ENCODE peak calls at places on chromosomes 5 and 9, in five cellular contexts. K is activated CD8-positive, alpha-beta memory T cell treated with anti-CD3 and anti-CD28 coated beads for 1 hour; A is AG10803; O is MV-4-11; U is Calu3. L is an unnamed sample.
A peak's percentile ranks its signal among the peaks of the same experiment; 100 is the strongest.

GRCh38 chr5:128553747-128554146 is 15.7 kb upstream of the FBN2 start:
- DNase-seq in K (no peak), A (no peak), O (no peak), U (no peak), L (no peak)

GRCh38 chr5:179142434-179143198 is 82.4 kb downstream of the ZNF354C start:
- DNase-seq in U (no peak), O (no peak), A (peak; percentile 69), K (no peak), L (no peak)

GRCh38 chr9:121699271-121700164 is 48.1 kb downstream of the DAB2IP start:
- DNase-seq in U (peak; percentile 45), K (peak; percentile 36), O (peak; percentile 35), A (peak; percentile 59), L (peak; percentile 36)

GRCh38 chr5:78405820-78406750 is 45.7 kb downstream of the SCAMP1 start:
- DNase-seq in A (peak; percentile 53), K (no peak), U (no peak), O (no peak), L (no peak)

GRCh38 chr5:158273035-158273434 is 414.1 kb upstream of the CLINT1 start:
- DNase-seq in A (no peak), U (no peak), K (no peak), O (no peak), L (no peak)

GRCh38 chr9:19156805-19157204 is 29.5 kb upstream of the PLIN2 start:
- DNase-seq in K (no peak), O (no peak), A (peak; percentile 53), U (no peak), L (no peak)

GRCh38 chr9:6712041-6712440 is 45.7 kb upstream of the KDM4C start:
- DNase-seq in A (no peak), K (no peak), O (no peak), U (no peak), L (peak; percentile 21)

GRCh38 chr5:1946122-1946677 is 63.5 kb upstream of the IRX4 start:
- DNase-seq in O (no peak), K (no peak), A (no peak), U (no peak), L (no peak)

GRCh38 chr9:134606951-134607733 is 34.5 kb upstream of the COL5A1 start:
- DNase-seq in O (peak; percentile 16), U (no peak), A (no peak), K (no peak), L (no peak)

GRCh38 chr9:107644774-107645463 is 155.3 kb upstream of the KLF4 start:
- DNase-seq in A (peak; percentile 34), U (no peak), O (peak; percentile 52), K (no peak), L (no peak)

GRCh38 chr5:102600964-102601363 is 102.2 kb upstream of the SLCO6A1 start:
- DNase-seq in A (peak; percentile 20), K (no peak), O (no peak), U (no peak), L (no peak)

GRCh38 chr9:131302244-131303075 is 12.9 kb downstream of the PLPP7 start:
- DNase-seq in A (no peak), K (no peak), U (no peak), O (peak; percentile 20), L (no peak)

GRCh38 chr9:110224583-110224982 is 16.6 kb upstream of the C9orf152 start:
- DNase-seq in U (no peak), O (no peak), A (no peak), K (no peak), L (no peak)

GRCh38 chr5:40288791-40289475 is 390.8 kb upstream of the PTGER4 start:
- DNase-seq in K (no peak), O (no peak), U (no peak), A (no peak), L (peak; percentile 8)

GRCh38 chr5:154968953-154969352 is 28.1 kb downstream of the MRPL22 start:
- DNase-seq in O (no peak), A (no peak), K (no peak), U (no peak), L (no peak)

GRCh38 chr9:132663120-132663519 is 6.7 kb downstream of the DDX31 start:
- DNase-seq in A (no peak), U (no peak), K (no peak), O (no peak), L (no peak)

GRCh38 chr9:86674475-86674874 is 272.8 kb downstream of the GAS1 start:
- DNase-seq in O (no peak), A (peak; percentile 38), K (no peak), U (no peak), L (no peak)

GRCh38 chr5:95471922-95472321 is 80.8 kb downstream of the FAM81B start:
- DNase-seq in O (no peak), K (no peak), U (no peak), A (peak; percentile 59), L (no peak)

GRCh38 chr9:93597871-93598646 is 21.7 kb downstream of the PHF2 start:
- DNase-seq in A (no peak), U (no peak), O (no peak), K (no peak), L (no peak)

GRCh38 chr9:93940951-93941350 is 14.2 kb downstream of the BARX1 start:
- DNase-seq in K (no peak), U (no peak), O (no peak), A (no peak), L (no peak)

GRCh38 chr9:107548298-107549142 is 59.0 kb upstream of the KLF4 start:
- DNase-seq in O (peak; percentile 90), K (no peak), U (peak; percentile 34), A (peak; percentile 95), L (no peak)

GRCh38 chr5:174418809-174419522 is 305.4 kb upstream of the MSX2 start:
- DNase-seq in K (no peak), A (no peak), U (peak; percentile 21), O (no peak), L (peak; percentile 75)

GRCh38 chr9:112433715-112434392 is 52.8 kb upstream of the KIAA1958 start:
- DNase-seq in O (no peak), U (no peak), A (no peak), K (no peak), L (no peak)

GRCh38 chr9:138053996-138054752 is 176.6 kb downstream of the CACNA1B start:
- DNase-seq in K (no peak), A (no peak), O (peak; percentile 34), U (no peak), L (no peak)

GRCh38 chr9:35658144-35658893 is at the start of gene CCDC107:
- DNase-seq in U (peak; percentile 80), A (peak; percentile 75), K (peak; percentile 76), O (peak; percentile 83), L (peak; percentile 83)

GRCh38 chr5:81450940-81451339 is 57.0 kb upstream of the ACOT12 start:
- DNase-seq in O (no peak), U (no peak), A (peak; percentile 52), K (no peak), L (no peak)

GRCh38 chr9:128987800-128988199 is 40.3 kb downstream of the NUP188 start:
- DNase-seq in A (peak; percentile 91), O (no peak), U (no peak), K (no peak), L (no peak)

GRCh38 chr5:1642621-1643061 is 118.9 kb upstream of the LPCAT1 start:
- DNase-seq in U (no peak), O (no peak), K (no peak), A (no peak), L (no peak)

GRCh38 chr9:110330484-110331115 is 7.1 kb downstream of the TXNDC8 start:
- DNase-seq in U (no peak), K (no peak), A (peak; percentile 72), O (peak; percentile 74), L (no peak)

GRCh38 chr5:112339761-112340160 is 79.3 kb downstream of the EPB41L4A start:
- DNase-seq in U (no peak), A (no peak), O (no peak), K (no peak), L (no peak)

GRCh38 chr5:103587185-103587748 is 24.7 kb upstream of the NUDT12 start:
- DNase-seq in O (peak; percentile 2), K (no peak), A (peak; percentile 20), U (no peak), L (no peak)

GRCh38 chr5:177070536-177071191 is 16.1 kb upstream of the FGFR4 start:
- DNase-seq in A (no peak), K (no peak), U (no peak), O (no peak), L (no peak)

GRCh38 chr5:66540078-66540477 is 56.1 kb upstream of the MAST4 start:
- DNase-seq in A (no peak), U (no peak), K (no peak), O (no peak), L (no peak)

GRCh38 chr5:59768204-59769040 is 125.1 kb downstream of the PDE4D start:
- DNase-seq in K (no peak), U (peak; percentile 58), O (no peak), A (peak; percentile 54), L (peak; percentile 80)

GRCh38 chr9:131999692-132000551 is 79.7 kb downstream of the MED27 start:
- DNase-seq in U (no peak), O (peak; percentile 24), A (peak; percentile 65), K (no peak), L (no peak)

GRCh38 chr9:100394032-100394695 is 32.8 kb upstream of the MSANTD3 start:
- DNase-seq in O (no peak), A (peak; percentile 61), U (no peak), K (no peak), L (no peak)

GRCh38 chr9:33415152-33416038 is 13.0 kb upstream of the AQP7 start:
- DNase-seq in K (peak; percentile 80), A (no peak), O (peak; percentile 27), U (peak; percentile 88), L (peak; percentile 94)

GRCh38 chr9:18743976-18744375 is 270.0 kb downstream of the ADAMTSL1 start:
- DNase-seq in U (no peak), K (no peak), O (no peak), A (peak; percentile 65), L (no peak)

GRCh38 chr5:152723482-152723881 is 318.4 kb upstream of the NMUR2 start:
- DNase-seq in U (no peak), A (no peak), K (no peak), O (no peak), L (no peak)

GRCh38 chr9:137087409-137087925 is 682 bp downstream of the MAN1B1 start:
- DNase-seq in O (peak; percentile 18), K (no peak), A (no peak), U (no peak), L (peak; percentile 17)